ENCODE peak calls at places on chromosomes 11 and 22, in four cellular contexts. U is heart left ventricle, Y is IMR-90, V is mucosa of descending colon. Q is an unnamed sample.

GRCh38 chr11:47864910-47865309 is 16.8 kb upstream of the NUP160 start:
- DNase-seq in Y (no peak), U (no peak), V (no peak), Q (no peak)

GRCh38 chr11:10443152-10443551 is 11.9 kb upstream of the AMPD3 start:
- DNase-seq in U (no peak), Y (peak; percentile 16), V (no peak), Q (no peak)

GRCh38 chr11:68455485-68455884 is 5.1 kb upstream of the PPP6R3 start:
- DNase-seq in V (no peak), U (no peak), Y (no peak), Q (no peak)

GRCh38 chr11:77407613-77408012 is 66.3 kb downstream of the PAK1 start:
- DNase-seq in V (peak; percentile 47), U (no peak), Y (peak; percentile 92), Q (peak; percentile 55)

GRCh38 chr11:65852508-65853248 is 5.3 kb downstream of the CFL1 start:
- DNase-seq in U (peak; percentile 62), Y (no peak), V (peak; percentile 53), Q (no peak)

GRCh38 chr11:29956076-29956556 is 60.7 kb downstream of the KCNA4 start:
- DNase-seq in U (no peak), Y (no peak), V (no peak), Q (no peak)

GRCh38 chr11:88167853-88168252 is 7.4 kb downstream of the RAB38 start:
- DNase-seq in V (no peak), Y (peak; percentile 39), U (no peak), Q (no peak)

GRCh38 chr11:76823481-76824028 is 37.2 kb upstream of the ACER3 start:
- DNase-seq in V (no peak), U (peak; percentile 57), Y (peak; percentile 76), Q (peak; percentile 48)

GRCh38 chr11:93519179-93519578 is 24.0 kb downstream of the SMCO4 start:
- DNase-seq in V (no peak), U (no peak), Y (no peak), Q (no peak)

GRCh38 chr11:97290444-97291041 is 900.7 kb downstream of the JRKL start:
- DNase-seq in Y (no peak), U (no peak), V (no peak), Q (peak; percentile 28)

GRCh38 chr11:132631956-132632355 is 900.3 kb downstream of the OPCML start:
- DNase-seq in Y (peak; percentile 8), V (no peak), U (no peak), Q (no peak)

GRCh38 chr22:50701076-50701419 is 28.4 kb downstream of the SHANK3 start:
- DNase-seq in V (peak; percentile 12), Y (no peak), U (no peak), Q (no peak)

GRCh38 chr11:110952150-110952549 is 239.9 kb upstream of the ARHGAP20 start:
- DNase-seq in U (no peak), Y (no peak), V (no peak), Q (no peak)

GRCh38 chr11:8809605-8810272 is 101.2 kb upstream of the AKIP1 start:
- DNase-seq in V (no peak), U (no peak), Y (no peak), Q (no peak)
- H3K4me3 ChIP-seq in V (no peak overlapping the region), U (peak overlapping the region; percentile 63), Y (peak overlapping the region; percentile 51), Q (peak overlapping the region; percentile 67)

DNA sequence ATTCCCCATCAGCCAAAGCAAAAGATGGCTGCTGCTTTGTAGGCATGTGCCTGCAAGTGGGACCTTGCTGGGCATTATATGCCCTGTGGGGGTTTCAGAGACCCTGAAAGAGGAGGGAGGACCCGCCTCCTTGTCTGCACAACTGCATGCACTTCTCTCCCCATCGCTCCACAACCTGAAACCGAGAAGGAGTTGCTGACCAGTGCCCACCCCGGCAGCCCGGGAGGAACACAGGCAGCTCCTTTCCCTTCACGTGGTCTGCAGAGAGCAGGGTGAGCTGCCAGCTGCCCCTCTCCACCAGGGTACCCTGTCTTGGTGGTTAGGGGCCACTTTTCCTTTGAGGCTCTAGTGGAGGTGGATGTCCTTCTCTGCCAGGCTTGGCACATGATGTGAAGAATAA is 1.4 kb upstream of the TMEM132A start:
- DNase-seq in U (no peak), Y (no peak), V (no peak), Q (no peak)
- H3K36me3 ChIP-seq in U (peaks cover 40% of the 10 kb centered on the region), Y (peaks cover 29% of the 10 kb centered on the region), V (peaks cover 3% of the 10 kb centered on the region), Q (peaks cover 1% of the 10 kb centered on the region)

DNA sequence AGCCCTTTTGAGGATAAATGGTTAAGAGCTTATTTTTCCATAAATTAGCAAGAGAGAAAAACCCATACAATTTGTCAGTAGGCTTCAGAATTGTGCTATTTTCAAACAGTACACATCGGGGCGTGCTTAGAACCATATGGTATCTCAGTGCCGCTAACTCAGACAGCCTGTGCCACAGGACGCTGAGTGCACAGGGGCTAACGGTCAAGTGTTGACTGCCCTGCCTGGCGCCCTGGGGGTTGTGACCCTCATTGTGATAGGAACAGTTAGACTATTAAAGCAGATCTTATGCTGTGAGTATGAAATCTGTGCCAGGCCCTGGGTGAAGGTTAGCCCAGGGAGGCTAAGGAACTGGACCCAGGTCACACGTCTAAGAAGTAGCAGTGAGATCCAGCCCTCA is 1519.7 kb downstream of the BRD1 start:
- DNase-seq in Y (no peak), V (no peak), U (no peak), Q (no peak)
- TF ChIP-seq CTCF in Y (no peak), V (no peak), U (no peak), Q (no peak)

GRCh38 chr11:122159173-122159701 is 43.2 kb upstream of the BLID start:
- DNase-seq in V (no peak), U (no peak), Y (peak; percentile 65), Q (no peak)
- H3K4me3 ChIP-seq in V (no peak overlapping the region), U (no peak overlapping the region), Y (peak overlapping the region; percentile 2), Q (peak overlapping the region; percentile 16)

DNA sequence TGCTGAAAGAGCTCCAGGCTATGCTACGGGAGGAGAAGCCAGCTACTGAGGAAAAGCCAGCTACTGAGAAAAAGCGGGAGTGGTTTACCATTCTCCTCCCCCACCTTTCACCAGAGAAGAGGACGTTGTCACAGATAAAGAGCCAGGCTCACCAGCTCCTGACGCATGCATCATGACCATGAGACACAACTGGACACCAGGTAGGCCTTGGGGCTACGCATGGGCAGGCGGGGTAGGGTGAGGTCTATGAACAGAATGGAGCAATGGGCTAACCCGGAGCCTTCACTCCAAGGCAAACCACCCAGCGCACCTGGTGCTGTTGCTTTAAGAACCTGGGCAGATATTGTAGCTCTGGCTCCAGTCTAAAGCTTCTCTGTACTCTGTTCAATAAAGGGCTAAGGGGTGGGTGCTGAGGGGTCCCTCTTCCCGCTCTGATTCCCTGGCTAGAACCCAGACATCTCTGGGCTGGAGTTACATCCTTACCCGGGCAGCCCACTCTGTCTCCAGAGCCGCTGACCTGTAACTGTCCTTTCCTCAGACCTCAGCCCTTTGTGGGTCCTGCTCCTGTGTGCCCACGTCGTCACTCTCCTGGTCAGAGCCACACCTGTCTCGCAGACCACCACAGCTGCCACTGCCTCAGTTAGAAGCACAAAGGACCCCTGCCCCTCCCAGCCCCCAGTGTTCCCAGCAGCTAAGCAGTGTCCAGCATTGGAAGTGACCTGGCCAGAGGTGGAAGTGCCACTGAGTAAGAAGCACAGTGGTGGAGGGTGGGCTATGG is 1.3 kb downstream of the IL18BP start:
- DNase-seq in Y (no peak), V (no peak), U (no peak), Q (no peak)
- H3K36me3 ChIP-seq in Y (peaks cover 46% of the 10 kb centered on the region), V (peaks cover 16% of the 10 kb centered on the region), U (peaks cover 42% of the 10 kb centered on the region), Q (peaks cover 4% of the 10 kb centered on the region)

DNA sequence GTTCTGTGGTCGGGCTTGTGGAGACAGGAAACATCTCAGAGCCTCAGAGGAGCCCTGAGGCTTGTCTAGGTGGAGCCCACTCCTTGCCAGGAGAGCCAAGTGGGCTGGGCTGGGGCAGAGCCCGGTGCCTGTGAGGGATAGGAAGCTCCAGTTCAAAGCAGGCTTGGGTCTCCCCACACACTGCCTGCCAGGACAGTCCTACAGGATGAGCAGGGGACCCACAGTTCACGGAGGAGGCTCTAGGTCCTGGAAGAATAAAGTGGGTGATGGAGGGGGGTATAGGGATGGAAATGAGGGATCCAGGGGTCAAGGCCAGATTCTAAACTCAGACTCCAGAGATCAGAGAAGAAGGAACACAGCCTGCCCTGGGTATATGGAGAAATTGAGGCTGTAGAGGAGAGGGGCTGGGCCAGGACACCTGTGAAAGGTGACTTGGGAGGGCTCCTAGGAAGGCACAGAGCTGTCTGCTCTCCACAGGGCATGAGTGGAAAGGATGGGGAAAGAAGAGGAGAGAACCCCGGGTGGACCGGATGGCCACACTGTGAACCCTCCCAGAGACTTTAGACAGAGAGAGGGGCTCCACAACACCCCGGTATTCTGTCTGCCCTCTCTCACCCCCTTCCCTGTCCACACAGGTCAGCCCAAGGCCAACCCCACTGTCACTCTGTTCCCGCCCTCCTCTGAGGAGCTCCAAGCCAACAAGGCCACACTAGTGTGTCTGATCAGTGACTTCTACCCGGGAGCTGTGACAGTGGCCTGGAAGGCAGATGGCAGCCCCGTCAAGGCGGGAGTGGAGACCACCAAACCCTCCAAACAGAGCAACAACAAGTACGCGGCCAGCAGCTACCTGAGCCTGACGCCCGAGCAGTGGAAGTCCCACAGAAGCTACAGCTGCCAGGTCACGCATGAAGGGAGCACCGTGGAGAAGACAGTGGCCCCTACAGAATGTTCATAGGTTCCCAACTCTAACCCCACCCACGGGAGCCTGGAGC is 7.4 kb downstream of the IGLL5 start:
- DNase-seq in Y (no peak), V (no peak), U (no peak), Q (no peak)
- TF ChIP-seq CTCF in Y (no peak), V (no peak), U (no peak), Q (no peak)

GRCh38 chr22:39501644-39502108 is 414 bp upstream of the MIEF1 start:
- DNase-seq in U (no peak), Y (no peak), V (no peak), Q (no peak)
- H3K4me3 ChIP-seq in U (peak overlapping the region; percentile 97), Y (peak overlapping the region; percentile 47), V (peak overlapping the region; percentile 91), Q (peak overlapping the region; percentile 96)

DNA sequence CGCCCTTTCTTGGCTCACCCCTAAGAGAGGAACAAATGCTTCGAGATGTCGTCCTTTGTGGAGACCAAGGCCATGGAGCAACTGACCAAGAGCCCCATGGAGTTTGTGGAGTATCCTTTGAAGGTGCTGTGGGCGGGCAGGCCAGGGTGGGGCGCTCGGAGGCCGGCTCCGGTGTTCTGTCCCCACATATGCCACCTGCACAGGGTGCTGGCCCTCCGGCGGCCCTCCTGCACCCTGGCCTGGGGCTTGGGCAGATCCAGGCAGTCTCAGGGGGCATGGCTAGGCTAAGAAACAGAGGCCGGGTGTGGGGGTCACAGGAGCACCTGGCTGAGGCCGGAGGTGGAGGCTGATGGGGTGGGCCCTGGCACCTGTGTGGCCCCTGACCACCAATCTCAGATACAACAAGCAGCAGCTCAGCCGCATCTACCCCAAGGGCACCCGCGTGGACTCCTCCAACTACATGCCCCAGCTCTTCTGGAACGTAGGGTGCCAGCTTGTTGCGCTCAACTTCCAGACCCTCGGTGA is 10.3 kb downstream of the PLCB3 start:
- DNase-seq in U (peak; percentile 31), Y (no peak), V (no peak), Q (no peak)
- H3K36me3 ChIP-seq in U (peaks cover 59% of the 10 kb centered on the region), Y (peaks cover 63% of the 10 kb centered on the region), V (peaks cover 3% of the 10 kb centered on the region), Q (peaks cover 3% of the 10 kb centered on the region)

GRCh38 chr22:44444341-44445306 is 53.4 kb downstream of the RTL6 start:
- DNase-seq in U (peak; percentile 54), V (no peak), Y (no peak), Q (no peak)
- TF ChIP-seq CTCF in U (no peak), V (no peak), Y (peak; percentile 6), Q (peak; percentile 33)

GRCh38 chr22:40414306-40414705 is 43.9 kb downstream of the SGSM3 start:
- DNase-seq in U (no peak), Y (peak; percentile 29), V (no peak), Q (peak; percentile 63)
- H3K4me3 ChIP-seq in U (no peak overlapping the region), Y (no peak overlapping the region), V (no peak overlapping the region), Q (no peak overlapping the region)

Q was measured in kidney epithelial cell.